ENCODE peak calls at places on chromosomes 2 and 18, in eight cellular contexts. J is adrenal gland, W is fibroblast of the aortic adventitia, Y is brain microvascular endothelial cell, V is dorsolateral prefrontal cortex, O is GM12878, S is fibroblast of mammary gland, E is BE2C. P is an unnamed sample.

GRCh38 chr2:178271629-178272333 is 77.5 kb downstream of the OSBPL6 start:
- DNase-seq in O (no peak), E (no peak), S (peak; percentile 87), W (peak; percentile 93), J (no peak), V (no peak), Y (no peak), P (no peak)

GRCh38 chr2:218271865-218272530 is 1.7 kb downstream of the PNKD start:
- DNase-seq in Y (no peak), S (no peak), V (no peak), J (no peak), W (no peak), O (no peak), E (no peak), P (no peak)

GRCh38 chr2:150681120-150681796 is 193.8 kb upstream of the RND3 start:
- DNase-seq in Y (peak; percentile 80), J (peak; percentile 76), W (peak; percentile 93), S (peak; percentile 97), V (no peak), E (peak; percentile 10), O (no peak), P (no peak)

GRCh38 chr18:74388227-74388626 is 68.9 kb downstream of the DIPK1C start:
- DNase-seq in W (no peak), Y (no peak), O (no peak), S (no peak), V (no peak), J (no peak), E (no peak), P (no peak)

GRCh38 chr2:3774336-3774735 is 71.0 kb downstream of the DCDC2C start:
- DNase-seq in Y (no peak), V (no peak), O (no peak), J (no peak), S (no peak), W (no peak), E (no peak), P (no peak)

GRCh38 chr2:141482697-141483096 is 648.1 kb downstream of the LRP1B start:
- DNase-seq in O (no peak), V (no peak), S (no peak), E (no peak), J (no peak), Y (no peak), W (no peak), P (no peak)

GRCh38 chr2:160363961-160364733 is 129.5 kb downstream of the RBMS1 start:
- DNase-seq in E (no peak), V (no peak), J (no peak), S (peak; percentile 59), W (peak; percentile 46), Y (no peak), O (no peak), P (no peak)

GRCh38 chr18:2494921-2495320 is 76.4 kb downstream of the METTL4 start:
- DNase-seq in V (no peak), S (no peak), W (peak; percentile 65), O (no peak), Y (no peak), E (no peak), J (no peak), P (no peak)

GRCh38 chr18:54003195-54003594 is 221.3 kb downstream of the MBD2 start:
- DNase-seq in J (no peak), O (no peak), E (no peak), S (no peak), W (no peak), V (no peak), Y (no peak), P (no peak)

GRCh38 chr2:5690718-5691658 is 1.2 kb upstream of the SOX11 start:
- DNase-seq in J (no peak), W (no peak), Y (peak; percentile 56), E (peak; percentile 35), O (no peak), V (no peak), S (no peak), P (peak; percentile 83)

GRCh38 chr2:221973502-221973901 is 325.3 kb downstream of the PAX3 start:
- DNase-seq in Y (no peak), E (no peak), O (no peak), V (no peak), W (no peak), S (no peak), J (no peak), P (no peak)

GRCh38 chr2:215749092-215749957 is 264.0 kb downstream of the MREG start:
- DNase-seq in W (peak; percentile 56), V (no peak), S (peak; percentile 94), O (no peak), J (peak; percentile 35), E (no peak), Y (peak; percentile 70), P (no peak)

GRCh38 chr2:15334650-15335326 is 226.3 kb downstream of the NBAS start:
- DNase-seq in O (no peak), Y (peak; percentile 24), S (no peak), V (no peak), E (no peak), W (peak; percentile 60), J (no peak), P (no peak)

GRCh38 chr18:35387367-35387685 is 10.2 kb upstream of the ZNF396 start:
- DNase-seq in E (no peak), O (no peak), V (no peak), W (peak; percentile 27), S (peak; percentile 56), J (no peak), Y (peak; percentile 25), P (no peak)

GRCh38 chr2:72097276-72097675 is 50.4 kb downstream of the CYP26B1 start:
- DNase-seq in O (no peak), S (no peak), V (no peak), W (no peak), E (no peak), Y (no peak), J (no peak), P (no peak)

DNA sequence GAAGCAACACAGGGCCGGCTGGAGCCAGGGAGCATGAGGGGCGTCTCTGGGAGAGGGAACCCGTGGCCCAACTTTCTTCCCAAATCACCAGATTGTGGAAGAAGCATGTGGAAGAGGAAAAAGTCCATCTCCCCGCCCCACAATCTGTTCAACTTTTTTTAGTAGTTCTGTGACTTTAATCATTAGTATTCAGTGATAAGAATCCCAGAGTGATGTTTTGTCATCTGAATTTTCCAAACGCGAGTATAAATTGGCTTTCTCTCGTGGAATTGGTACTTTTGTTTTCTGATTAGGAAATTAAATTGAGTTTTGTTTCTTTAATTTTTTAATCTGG is 134.9 kb upstream of the EPC2 start:
- DNase-seq in E (no peak), J (no peak), Y (no peak), S (no peak), W (no peak), V (no peak), O (no peak), P (no peak)
- TF ChIP-seq CTCF in E (no peak), J (no peak), Y (no peak), S (no peak), W (no peak), V (no peak), O (no peak), P (peak; percentile 19)

GRCh38 chr2:88686320-88686719 is 5.2 kb upstream of the RPIA start:
- DNase-seq in V (no peak), W (no peak), J (no peak), E (no peak), O (no peak), Y (no peak), S (no peak), P (no peak)

GRCh38 chr2:88683160-88684021 is 8.1 kb upstream of the RPIA start:
- DNase-seq in W (no peak), S (no peak), Y (no peak), V (no peak), J (no peak), O (no peak), E (no peak), P (no peak)

GRCh38 chr2:88684519-88684918 is 7.0 kb upstream of the RPIA start:
- DNase-seq in J (no peak), Y (no peak), O (no peak), W (no peak), S (no peak), E (no peak), V (no peak), P (no peak)

GRCh38 chr2:88680916-88681315 is 10.6 kb upstream of the RPIA start:
- DNase-seq in W (no peak), V (no peak), J (peak; percentile 40), S (no peak), O (no peak), Y (no peak), E (no peak), P (no peak)

DNA sequence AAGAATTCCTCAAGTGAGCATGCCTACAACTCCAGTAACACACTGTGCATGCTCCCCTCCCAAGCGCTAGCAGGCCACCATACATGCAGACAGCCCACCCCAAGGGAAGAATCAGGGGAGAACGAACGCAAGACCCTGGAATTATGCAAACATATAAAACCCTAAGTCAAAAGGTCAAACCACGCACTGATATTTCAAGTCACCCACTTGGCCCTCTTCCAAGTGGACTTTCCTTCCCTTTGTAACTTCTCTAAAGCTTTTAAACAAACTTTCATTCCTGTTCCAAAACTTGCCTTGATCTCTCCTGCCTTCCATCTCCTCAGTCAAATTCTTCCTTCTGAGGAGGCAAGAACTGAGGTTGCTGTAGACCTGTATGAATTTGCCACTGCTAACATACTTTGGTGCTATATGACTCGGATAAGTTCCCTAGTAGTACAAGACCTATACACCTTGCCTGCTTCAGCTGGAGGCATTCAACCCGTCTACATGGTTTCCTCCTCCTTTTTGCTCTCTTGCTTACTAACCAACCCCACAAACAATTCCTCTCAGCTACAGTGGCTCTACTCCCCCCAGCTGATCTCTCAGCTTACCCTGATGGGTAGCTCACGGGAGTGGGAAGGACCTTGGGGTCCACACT is 11.1 kb upstream of the RPIA start:
- DNase-seq in S (no peak), O (no peak), J (no peak), Y (no peak), E (no peak), W (no peak), V (no peak), P (no peak)
- TF ChIP-seq CTCF in S (no peak), O (no peak), J (no peak), Y (no peak), E (no peak), W (no peak), V (no peak), P (no peak)

DNA sequence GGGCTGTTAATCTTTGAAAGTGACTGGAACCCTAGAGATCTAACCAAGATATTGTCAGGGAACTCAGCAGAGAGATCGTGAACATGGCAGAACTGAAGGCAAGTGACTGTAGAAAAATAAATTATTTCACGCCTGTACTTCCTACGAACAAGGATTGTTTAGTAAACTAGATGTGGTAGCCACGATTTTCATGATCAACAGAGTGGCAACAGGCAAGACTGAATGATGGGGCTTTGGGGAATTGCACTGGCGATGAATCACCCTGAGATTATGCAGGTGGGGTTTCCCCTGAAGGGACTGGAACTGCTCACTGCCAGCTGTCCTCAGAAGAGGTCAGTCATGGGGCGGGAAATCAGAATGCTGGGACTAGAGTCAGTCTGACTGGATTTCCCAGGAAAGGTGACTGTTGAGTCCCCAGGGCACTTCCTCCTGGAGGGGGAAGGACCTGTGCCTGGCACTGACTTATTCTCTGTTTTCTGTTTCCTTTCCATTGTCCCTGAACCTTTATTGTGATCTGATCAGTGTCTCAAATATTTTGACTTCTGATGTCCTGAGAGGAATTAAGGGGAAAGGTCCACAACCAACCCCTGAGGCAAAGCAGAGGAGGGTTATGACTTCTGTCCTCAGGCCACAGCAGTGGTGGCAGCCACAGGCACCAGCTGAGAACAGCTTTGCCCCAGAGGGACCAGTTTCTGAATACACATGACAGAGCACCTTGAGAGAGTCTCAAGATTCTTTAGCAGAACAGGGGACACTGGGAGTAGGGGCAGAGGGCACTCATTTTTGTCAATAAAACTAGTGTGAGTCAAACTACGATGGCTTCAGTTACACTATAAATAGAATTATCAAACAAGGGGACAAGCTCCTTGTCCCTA is 70.0 kb downstream of the NAB1 start:
- DNase-seq in E (peak; percentile 82), J (peak; percentile 78), Y (peak; percentile 66), V (no peak), W (peak; percentile 75), O (peak; percentile 68), S (peak; percentile 89), P (peak; percentile 27)
- TF ChIP-seq CTCF in E (no peak), J (no peak), Y (no peak), V (no peak), W (no peak), O (peak; percentile 19), S (no peak), P (no peak)

GRCh38 chr2:35035883-35036282 is 1319.7 kb upstream of the CRIM1 start:
- DNase-seq in V (no peak), J (no peak), Y (no peak), E (no peak), O (no peak), W (no peak), S (no peak), P (no peak)
- TF ChIP-seq CTCF in V (no peak), J (no peak), Y (no peak), E (peak; percentile 52), O (peak; percentile 13), W (no peak), S (no peak), P (no peak)

P was measured in nephron progenitor cell.